ENCODE peak calls at places on chromosomes 5 and 9, in eight cellular contexts. M is cardiac fibroblast; V is pons; N is astrocyte of the spinal cord; W is glutamatergic neuron; K is HTR-8/SVneo; Q is NCI-H1092; F is stimulated activated CD8-positive, alpha-beta memory T cell treated with anti-CD3 and anti-CD28 coated beads, Interleukin-7, amount 100 ng/mL, for 24 hours. B is an unnamed sample.
A peak's percentile ranks its signal among the peaks of the same experiment; 100 is the strongest.

GRCh38 chr5:178785999-178786398 is 55.5 kb upstream of the ZNF354A start:
- DNase-seq in M (no peak), V (no peak), N (no peak), W (no peak), K (peak; percentile 28), Q (no peak), F (no peak), B (no peak)

GRCh38 chr9:17795708-17796107 is 216.8 kb downstream of the SH3GL2 start:
- DNase-seq in M (peak; percentile 22), V (no peak), N (peak; percentile 29), W (no peak), K (no peak), Q (no peak), F (no peak), B (no peak)

GRCh38 chr9:114304416-114305188 is 18.3 kb upstream of the ORM1 start:
- DNase-seq in M (no peak), V (no peak), N (no peak), W (no peak), K (no peak), Q (no peak), F (no peak), B (no peak)

GRCh38 chr9:120927125-120928014 is 774 bp upstream of the TRAF1 start:
- DNase-seq in M (no peak), V (no peak), N (no peak), W (no peak), K (no peak), Q (no peak), F (no peak), B (no peak)

GRCh38 chr9:16719921-16720320 is 150.5 kb downstream of the BNC2 start:
- DNase-seq in M (no peak), V (no peak), N (no peak), W (no peak), K (no peak), Q (no peak), F (no peak), B (no peak)

GRCh38 chr9:36817160-36817834 is 216.8 kb downstream of the PAX5 start:
- DNase-seq in M (no peak), V (no peak), N (no peak), W (no peak), K (no peak), Q (no peak), F (no peak), B (no peak)

GRCh38 chr5:92907914-92908606 is 673.0 kb downstream of the NR2F1-AS1 start:
- DNase-seq in M (peak; percentile 72), V (no peak), N (peak; percentile 79), W (no peak), K (no peak), Q (no peak), F (no peak), B (no peak)

GRCh38 chr5:137939331-137939730 is 50.1 kb downstream of the PKD2L2 start:
- DNase-seq in M (no peak), V (no peak), N (no peak), W (no peak), K (no peak), Q (no peak), F (no peak), B (no peak)

GRCh38 chr5:43469671-43470396 is 13.8 kb downstream of the TMEM267 start:
- DNase-seq in M (no peak), V (no peak), N (no peak), W (no peak), K (no peak), Q (no peak), F (no peak), B (no peak)

GRCh38 chr5:137747848-137748247 is 6.3 kb downstream of the HNRNPA0 start:
- DNase-seq in M (no peak), V (no peak), N (no peak), W (no peak), K (no peak), Q (no peak), F (no peak), B (no peak)

GRCh38 chr9:123807241-123807640 is 122.7 kb downstream of the DENND1A start:
- DNase-seq in M (peak; percentile 50), V (no peak), N (no peak), W (no peak), K (no peak), Q (no peak), F (no peak), B (no peak)

B was measured in T1000.